ENCODE peak calls at places on chromosomes 5 and 9, in ten cellular contexts. One of them, this sample, is unnamed.

GRCh38 chr5:11268894-11269293 is 507.9 kb upstream of the DAP start:
- DNase-seq in MCF 10A: no peak
- DNase-seq in activated CD8-positive, alpha-beta memory T cell treated with anti-CD3 and anti-CD28 coated beads for 24 hours: no peak
- DNase-seq in HTR-8/SVneo: no peak
- DNase-seq in esophagus squamous epithelium: no peak
- DNase-seq in GM03348: no peak
- DNase-seq in stimulated activated CD4-positive, alpha-beta T cell treated with anti-CD3 and anti-CD28 coated beads, TNF-alpha, amount 100 ng/mL, for 24 hours: no peak
- DNase-seq in LoVo: no peak
- DNase-seq in Right ventricle myocardium inferior: no peak
- DNase-seq in cardiac fibroblast: no peak
- DNase-seq in this sample: no peak

GRCh38 chr5:17854901-17855300 is 220.6 kb downstream of the TAF11L14 start:
- DNase-seq in MCF 10A: no peak
- DNase-seq in activated CD8-positive, alpha-beta memory T cell treated with anti-CD3 and anti-CD28 coated beads for 24 hours: no peak
- DNase-seq in HTR-8/SVneo: no peak
- DNase-seq in esophagus squamous epithelium: no peak
- DNase-seq in GM03348: no peak
- DNase-seq in stimulated activated CD4-positive, alpha-beta T cell treated with anti-CD3 and anti-CD28 coated beads, TNF-alpha, amount 100 ng/mL, for 24 hours: no peak
- DNase-seq in LoVo: no peak
- DNase-seq in Right ventricle myocardium inferior: no peak
- DNase-seq in cardiac fibroblast: no peak
- DNase-seq in this sample: no peak

GRCh38 chr5:114969482-114969881 is 200.2 kb downstream of the TRIM36 start:
- DNase-seq in MCF 10A: no peak
- DNase-seq in activated CD8-positive, alpha-beta memory T cell treated with anti-CD3 and anti-CD28 coated beads for 24 hours: no peak
- DNase-seq in HTR-8/SVneo: no peak
- DNase-seq in esophagus squamous epithelium: no peak
- DNase-seq in GM03348: no peak
- DNase-seq in stimulated activated CD4-positive, alpha-beta T cell treated with anti-CD3 and anti-CD28 coated beads, TNF-alpha, amount 100 ng/mL, for 24 hours: no peak
- DNase-seq in LoVo: no peak
- DNase-seq in Right ventricle myocardium inferior: no peak
- DNase-seq in cardiac fibroblast: no peak
- DNase-seq in this sample: no peak

GRCh38 chr9:73213300-73213699 is 61.6 kb downstream of the ANXA1 start:
- DNase-seq in MCF 10A: no peak
- DNase-seq in activated CD8-positive, alpha-beta memory T cell treated with anti-CD3 and anti-CD28 coated beads for 24 hours: no peak
- DNase-seq in HTR-8/SVneo: no peak
- DNase-seq in esophagus squamous epithelium: no peak
- DNase-seq in GM03348: no peak
- DNase-seq in stimulated activated CD4-positive, alpha-beta T cell treated with anti-CD3 and anti-CD28 coated beads, TNF-alpha, amount 100 ng/mL, for 24 hours: no peak
- DNase-seq in LoVo: no peak
- DNase-seq in Right ventricle myocardium inferior: no peak
- DNase-seq in cardiac fibroblast: no peak
- DNase-seq in this sample: no peak

GRCh38 chr9:95773061-95773433 is 102.4 kb upstream of the ERCC6L2 start:
- DNase-seq in MCF 10A: no peak
- DNase-seq in activated CD8-positive, alpha-beta memory T cell treated with anti-CD3 and anti-CD28 coated beads for 24 hours: no peak
- DNase-seq in HTR-8/SVneo: no peak
- DNase-seq in esophagus squamous epithelium: no peak
- DNase-seq in GM03348: peak
- DNase-seq in stimulated activated CD4-positive, alpha-beta T cell treated with anti-CD3 and anti-CD28 coated beads, TNF-alpha, amount 100 ng/mL, for 24 hours: no peak
- DNase-seq in LoVo: no peak
- DNase-seq in Right ventricle myocardium inferior: no peak
- DNase-seq in cardiac fibroblast: no peak
- DNase-seq in this sample: peak

GRCh38 chr9:88184986-88185385 is 46.7 kb upstream of the SPATA31C2 start:
- DNase-seq in MCF 10A: no peak
- DNase-seq in activated CD8-positive, alpha-beta memory T cell treated with anti-CD3 and anti-CD28 coated beads for 24 hours: no peak
- DNase-seq in HTR-8/SVneo: no peak
- DNase-seq in esophagus squamous epithelium: no peak
- DNase-seq in GM03348: no peak
- DNase-seq in stimulated activated CD4-positive, alpha-beta T cell treated with anti-CD3 and anti-CD28 coated beads, TNF-alpha, amount 100 ng/mL, for 24 hours: no peak
- DNase-seq in LoVo: no peak
- DNase-seq in Right ventricle myocardium inferior: no peak
- DNase-seq in cardiac fibroblast: no peak
- DNase-seq in this sample: no peak

GRCh38 chr5:139022528-139022927 is 147.4 kb upstream of the LRRTM2 start:
- DNase-seq in MCF 10A: no peak
- DNase-seq in activated CD8-positive, alpha-beta memory T cell treated with anti-CD3 and anti-CD28 coated beads for 24 hours: no peak
- DNase-seq in HTR-8/SVneo: no peak
- DNase-seq in esophagus squamous epithelium: no peak
- DNase-seq in GM03348: no peak
- DNase-seq in stimulated activated CD4-positive, alpha-beta T cell treated with anti-CD3 and anti-CD28 coated beads, TNF-alpha, amount 100 ng/mL, for 24 hours: no peak
- DNase-seq in LoVo: no peak
- DNase-seq in Right ventricle myocardium inferior: no peak
- DNase-seq in cardiac fibroblast: no peak
- DNase-seq in this sample: peak

GRCh38 chr5:119808024-119808423 is 178.7 kb downstream of the FAM170A start:
- DNase-seq in MCF 10A: no peak
- DNase-seq in activated CD8-positive, alpha-beta memory T cell treated with anti-CD3 and anti-CD28 coated beads for 24 hours: no peak
- DNase-seq in HTR-8/SVneo: no peak
- DNase-seq in esophagus squamous epithelium: no peak
- DNase-seq in GM03348: no peak
- DNase-seq in stimulated activated CD4-positive, alpha-beta T cell treated with anti-CD3 and anti-CD28 coated beads, TNF-alpha, amount 100 ng/mL, for 24 hours: no peak
- DNase-seq in LoVo: no peak
- DNase-seq in Right ventricle myocardium inferior: no peak
- DNase-seq in cardiac fibroblast: no peak
- DNase-seq in this sample: no peak

GRCh38 chr9:133893191-133893994 is 98.7 kb downstream of the VAV2 start:
- DNase-seq in MCF 10A: no peak
- DNase-seq in activated CD8-positive, alpha-beta memory T cell treated with anti-CD3 and anti-CD28 coated beads for 24 hours: no peak
- DNase-seq in HTR-8/SVneo: no peak
- DNase-seq in esophagus squamous epithelium: no peak
- DNase-seq in GM03348: no peak
- DNase-seq in stimulated activated CD4-positive, alpha-beta T cell treated with anti-CD3 and anti-CD28 coated beads, TNF-alpha, amount 100 ng/mL, for 24 hours: no peak
- DNase-seq in LoVo: no peak
- DNase-seq in Right ventricle myocardium inferior: no peak
- DNase-seq in cardiac fibroblast: no peak
- DNase-seq in this sample: no peak

GRCh38 chr5:61202213-61202612 is 39.9 kb upstream of the SMIM15 start:
- DNase-seq in MCF 10A: no peak
- DNase-seq in activated CD8-positive, alpha-beta memory T cell treated with anti-CD3 and anti-CD28 coated beads for 24 hours: no peak
- DNase-seq in HTR-8/SVneo: no peak
- DNase-seq in esophagus squamous epithelium: no peak
- DNase-seq in GM03348: peak
- DNase-seq in stimulated activated CD4-positive, alpha-beta T cell treated with anti-CD3 and anti-CD28 coated beads, TNF-alpha, amount 100 ng/mL, for 24 hours: no peak
- DNase-seq in LoVo: no peak
- DNase-seq in Right ventricle myocardium inferior: no peak
- DNase-seq in cardiac fibroblast: peak
- DNase-seq in this sample: peak

GRCh38 chr5:169648725-169649124 is 11.7 kb downstream of the DOCK2 start:
- DNase-seq in MCF 10A: no peak
- DNase-seq in activated CD8-positive, alpha-beta memory T cell treated with anti-CD3 and anti-CD28 coated beads for 24 hours: no peak
- DNase-seq in HTR-8/SVneo: no peak
- DNase-seq in esophagus squamous epithelium: no peak
- DNase-seq in GM03348: peak
- DNase-seq in stimulated activated CD4-positive, alpha-beta T cell treated with anti-CD3 and anti-CD28 coated beads, TNF-alpha, amount 100 ng/mL, for 24 hours: no peak
- DNase-seq in LoVo: no peak
- DNase-seq in Right ventricle myocardium inferior: no peak
- DNase-seq in cardiac fibroblast: peak
- DNase-seq in this sample: no peak

GRCh38 chr5:71492817-71493615 is 37.6 kb downstream of the BDP1 start:
- DNase-seq in MCF 10A: no peak
- DNase-seq in activated CD8-positive, alpha-beta memory T cell treated with anti-CD3 and anti-CD28 coated beads for 24 hours: no peak
- DNase-seq in HTR-8/SVneo: no peak
- DNase-seq in esophagus squamous epithelium: no peak
- DNase-seq in GM03348: no peak
- DNase-seq in stimulated activated CD4-positive, alpha-beta T cell treated with anti-CD3 and anti-CD28 coated beads, TNF-alpha, amount 100 ng/mL, for 24 hours: no peak
- DNase-seq in LoVo: no peak
- DNase-seq in Right ventricle myocardium inferior: no peak
- DNase-seq in cardiac fibroblast: no peak
- DNase-seq in this sample: no peak

GRCh38 chr5:44385236-44385940 is 3.8 kb downstream of the FGF10 start:
- DNase-seq in MCF 10A: peak
- DNase-seq in activated CD8-positive, alpha-beta memory T cell treated with anti-CD3 and anti-CD28 coated beads for 24 hours: no peak
- DNase-seq in HTR-8/SVneo: no peak
- DNase-seq in esophagus squamous epithelium: no peak
- DNase-seq in GM03348: no peak
- DNase-seq in stimulated activated CD4-positive, alpha-beta T cell treated with anti-CD3 and anti-CD28 coated beads, TNF-alpha, amount 100 ng/mL, for 24 hours: no peak
- DNase-seq in LoVo: no peak
- DNase-seq in Right ventricle myocardium inferior: no peak
- DNase-seq in cardiac fibroblast: no peak
- DNase-seq in this sample: no peak

GRCh38 chr5:111072949-111073682 is 1.6 kb downstream of the TSLP start:
- DNase-seq in MCF 10A: peak
- DNase-seq in activated CD8-positive, alpha-beta memory T cell treated with anti-CD3 and anti-CD28 coated beads for 24 hours: peak
- DNase-seq in HTR-8/SVneo: peak
- DNase-seq in esophagus squamous epithelium: no peak
- DNase-seq in GM03348: peak
- DNase-seq in stimulated activated CD4-positive, alpha-beta T cell treated with anti-CD3 and anti-CD28 coated beads, TNF-alpha, amount 100 ng/mL, for 24 hours: no peak
- DNase-seq in LoVo: peak
- DNase-seq in Right ventricle myocardium inferior: peak
- DNase-seq in cardiac fibroblast: peak
- DNase-seq in this sample: peak

GRCh38 chr9:21334603-21334968 is 618 bp downstream of the KLHL9 start:
- DNase-seq in MCF 10A: peak
- DNase-seq in activated CD8-positive, alpha-beta memory T cell treated with anti-CD3 and anti-CD28 coated beads for 24 hours: no peak
- DNase-seq in HTR-8/SVneo: no peak
- DNase-seq in esophagus squamous epithelium: no peak
- DNase-seq in GM03348: peak
- DNase-seq in stimulated activated CD4-positive, alpha-beta T cell treated with anti-CD3 and anti-CD28 coated beads, TNF-alpha, amount 100 ng/mL, for 24 hours: no peak
- DNase-seq in LoVo: peak
- DNase-seq in Right ventricle myocardium inferior: no peak
- DNase-seq in cardiac fibroblast: no peak
- DNase-seq in this sample: peak

GRCh38 chr5:4082966-4083564 is 487.4 kb downstream of the IRX1 start:
- DNase-seq in MCF 10A: peak
- DNase-seq in activated CD8-positive, alpha-beta memory T cell treated with anti-CD3 and anti-CD28 coated beads for 24 hours: no peak
- DNase-seq in HTR-8/SVneo: no peak
- DNase-seq in esophagus squamous epithelium: no peak
- DNase-seq in GM03348: no peak
- DNase-seq in stimulated activated CD4-positive, alpha-beta T cell treated with anti-CD3 and anti-CD28 coated beads, TNF-alpha, amount 100 ng/mL, for 24 hours: no peak
- DNase-seq in LoVo: no peak
- DNase-seq in Right ventricle myocardium inferior: no peak
- DNase-seq in cardiac fibroblast: peak
- DNase-seq in this sample: no peak

GRCh38 chr5:135156715-135157404 is 122.8 kb upstream of the PITX1 start:
- DNase-seq in MCF 10A: peak
- DNase-seq in activated CD8-positive, alpha-beta memory T cell treated with anti-CD3 and anti-CD28 coated beads for 24 hours: no peak
- DNase-seq in HTR-8/SVneo: no peak
- DNase-seq in esophagus squamous epithelium: no peak
- DNase-seq in GM03348: no peak
- DNase-seq in stimulated activated CD4-positive, alpha-beta T cell treated with anti-CD3 and anti-CD28 coated beads, TNF-alpha, amount 100 ng/mL, for 24 hours: no peak
- DNase-seq in LoVo: peak
- DNase-seq in Right ventricle myocardium inferior: no peak
- DNase-seq in cardiac fibroblast: no peak
- DNase-seq in this sample: no peak

GRCh38 chr5:43389679-43390329 is 22.4 kb downstream of the CCL28 start:
- DNase-seq in MCF 10A: peak
- DNase-seq in activated CD8-positive, alpha-beta memory T cell treated with anti-CD3 and anti-CD28 coated beads for 24 hours: no peak
- DNase-seq in HTR-8/SVneo: peak
- DNase-seq in esophagus squamous epithelium: no peak
- DNase-seq in GM03348: peak
- DNase-seq in stimulated activated CD4-positive, alpha-beta T cell treated with anti-CD3 and anti-CD28 coated beads, TNF-alpha, amount 100 ng/mL, for 24 hours: peak
- DNase-seq in LoVo: peak
- DNase-seq in Right ventricle myocardium inferior: no peak
- DNase-seq in cardiac fibroblast: peak
- DNase-seq in this sample: peak

GRCh38 chr9:99905833-99906402 is 536 bp upstream of the STX17 start:
- DNase-seq in MCF 10A: peak
- DNase-seq in activated CD8-positive, alpha-beta memory T cell treated with anti-CD3 and anti-CD28 coated beads for 24 hours: no peak
- DNase-seq in HTR-8/SVneo: no peak
- DNase-seq in esophagus squamous epithelium: no peak
- DNase-seq in GM03348: no peak
- DNase-seq in stimulated activated CD4-positive, alpha-beta T cell treated with anti-CD3 and anti-CD28 coated beads, TNF-alpha, amount 100 ng/mL, for 24 hours: no peak
- DNase-seq in LoVo: peak
- DNase-seq in Right ventricle myocardium inferior: no peak
- DNase-seq in cardiac fibroblast: peak
- DNase-seq in this sample: peak

GRCh38 chr5:34656700-34657549 is 797 bp downstream of the RAI14 start:
- DNase-seq in MCF 10A: peak
- DNase-seq in activated CD8-positive, alpha-beta memory T cell treated with anti-CD3 and anti-CD28 coated beads for 24 hours: no peak
- DNase-seq in HTR-8/SVneo: peak
- DNase-seq in esophagus squamous epithelium: no peak
- DNase-seq in GM03348: peak
- DNase-seq in stimulated activated CD4-positive, alpha-beta T cell treated with anti-CD3 and anti-CD28 coated beads, TNF-alpha, amount 100 ng/mL, for 24 hours: no peak
- DNase-seq in LoVo: peak
- DNase-seq in Right ventricle myocardium inferior: no peak
- DNase-seq in cardiac fibroblast: peak
- DNase-seq in this sample: peak

GRCh38 chr5:180831139-180832080 is 28.8 kb upstream of the MGAT1 start:
- DNase-seq in MCF 10A: peak
- DNase-seq in activated CD8-positive, alpha-beta memory T cell treated with anti-CD3 and anti-CD28 coated beads for 24 hours: peak
- DNase-seq in HTR-8/SVneo: peak
- DNase-seq in esophagus squamous epithelium: no peak
- DNase-seq in GM03348: peak
- DNase-seq in stimulated activated CD4-positive, alpha-beta T cell treated with anti-CD3 and anti-CD28 coated beads, TNF-alpha, amount 100 ng/mL, for 24 hours: peak
- DNase-seq in LoVo: peak
- DNase-seq in Right ventricle myocardium inferior: peak
- DNase-seq in cardiac fibroblast: peak
- DNase-seq in this sample: peak

GRCh38 chr9:100466171-100466827 is 6.7 kb upstream of the TMEFF1 start:
- DNase-seq in MCF 10A: no peak
- DNase-seq in activated CD8-positive, alpha-beta memory T cell treated with anti-CD3 and anti-CD28 coated beads for 24 hours: no peak
- DNase-seq in HTR-8/SVneo: no peak
- DNase-seq in esophagus squamous epithelium: no peak
- DNase-seq in GM03348: no peak
- DNase-seq in stimulated activated CD4-positive, alpha-beta T cell treated with anti-CD3 and anti-CD28 coated beads, TNF-alpha, amount 100 ng/mL, for 24 hours: no peak
- DNase-seq in LoVo: no peak
- DNase-seq in Right ventricle myocardium inferior: no peak
- DNase-seq in cardiac fibroblast: no peak
- DNase-seq in this sample: no peak

GRCh38 chr5:179192185-179192890 is 132.2 kb downstream of the ZNF354C start:
- DNase-seq in MCF 10A: no peak
- DNase-seq in activated CD8-positive, alpha-beta memory T cell treated with anti-CD3 and anti-CD28 coated beads for 24 hours: no peak
- DNase-seq in HTR-8/SVneo: no peak
- DNase-seq in esophagus squamous epithelium: no peak
- DNase-seq in GM03348: no peak
- DNase-seq in stimulated activated CD4-positive, alpha-beta T cell treated with anti-CD3 and anti-CD28 coated beads, TNF-alpha, amount 100 ng/mL, for 24 hours: no peak
- DNase-seq in LoVo: no peak
- DNase-seq in Right ventricle myocardium inferior: peak
- DNase-seq in cardiac fibroblast: no peak
- DNase-seq in this sample: no peak

GRCh38 chr5:91787718-91788117 is 404.6 kb upstream of the ARRDC3 start:
- DNase-seq in MCF 10A: peak
- DNase-seq in activated CD8-positive, alpha-beta memory T cell treated with anti-CD3 and anti-CD28 coated beads for 24 hours: no peak
- DNase-seq in HTR-8/SVneo: no peak
- DNase-seq in esophagus squamous epithelium: no peak
- DNase-seq in GM03348: peak
- DNase-seq in stimulated activated CD4-positive, alpha-beta T cell treated with anti-CD3 and anti-CD28 coated beads, TNF-alpha, amount 100 ng/mL, for 24 hours: no peak
- DNase-seq in LoVo: peak
- DNase-seq in Right ventricle myocardium inferior: no peak
- DNase-seq in cardiac fibroblast: no peak
- DNase-seq in this sample: peak

GRCh38 chr5:126526493-126526892 is 68.5 kb downstream of the ALDH7A1 start:
- DNase-seq in MCF 10A: no peak
- DNase-seq in activated CD8-positive, alpha-beta memory T cell treated with anti-CD3 and anti-CD28 coated beads for 24 hours: no peak
- DNase-seq in HTR-8/SVneo: no peak
- DNase-seq in esophagus squamous epithelium: no peak
- DNase-seq in GM03348: no peak
- DNase-seq in stimulated activated CD4-positive, alpha-beta T cell treated with anti-CD3 and anti-CD28 coated beads, TNF-alpha, amount 100 ng/mL, for 24 hours: no peak
- DNase-seq in LoVo: no peak
- DNase-seq in Right ventricle myocardium inferior: no peak
- DNase-seq in cardiac fibroblast: no peak
- DNase-seq in this sample: no peak

GRCh38 chr9:3477236-3477834 is 48.5 kb downstream of the RFX3 start:
- DNase-seq in MCF 10A: no peak
- DNase-seq in activated CD8-positive, alpha-beta memory T cell treated with anti-CD3 and anti-CD28 coated beads for 24 hours: no peak
- DNase-seq in HTR-8/SVneo: no peak
- DNase-seq in esophagus squamous epithelium: no peak
- DNase-seq in GM03348: no peak
- DNase-seq in stimulated activated CD4-positive, alpha-beta T cell treated with anti-CD3 and anti-CD28 coated beads, TNF-alpha, amount 100 ng/mL, for 24 hours: no peak
- DNase-seq in LoVo: no peak
- DNase-seq in Right ventricle myocardium inferior: no peak
- DNase-seq in cardiac fibroblast: no peak
- DNase-seq in this sample: no peak

GRCh38 chr9:88092699-88093359 is 45.4 kb downstream of the SPATA31C2 start:
- DNase-seq in MCF 10A: no peak
- DNase-seq in activated CD8-positive, alpha-beta memory T cell treated with anti-CD3 and anti-CD28 coated beads for 24 hours: no peak
- DNase-seq in HTR-8/SVneo: no peak
- DNase-seq in esophagus squamous epithelium: no peak
- DNase-seq in GM03348: no peak
- DNase-seq in stimulated activated CD4-positive, alpha-beta T cell treated with anti-CD3 and anti-CD28 coated beads, TNF-alpha, amount 100 ng/mL, for 24 hours: no peak
- DNase-seq in LoVo: no peak
- DNase-seq in Right ventricle myocardium inferior: no peak
- DNase-seq in cardiac fibroblast: peak
- DNase-seq in this sample: peak